ENCODE peak calls at places on chromosomes 13 and 19, in eight cellular contexts. L is GM12891, O is IMR-90, H is vagina, M is uterus, F is K562, T is lower leg skin, Z is A549. R is an unnamed sample.

GRCh38 chr13:80841346-80841882 is 500.5 kb upstream of the SPRY2 start:
- DNase-seq in L (no peak), O (no peak), H (no peak), M (no peak), F (no peak), T (no peak), Z (no peak), R (no peak)

GRCh38 chr13:53191091-53191490 is 162.5 kb downstream of the OLFM4 start:
- DNase-seq in L (no peak), O (peak), H (no peak), M (no peak), F (no peak), T (no peak), Z (no peak), R (no peak)

GRCh38 chr19:11203194-11204075 is 6.1 kb upstream of the KANK2 start:
- DNase-seq in L (no peak), O (peak), H (peak), M (peak), F (peak), T (peak), Z (peak), R (peak)

GRCh38 chr19:6803036-6803404 is 30.5 kb downstream of the VAV1 start:
- DNase-seq in L (no peak), O (no peak), H (no peak), M (no peak), F (no peak), T (no peak), Z (no peak), R (no peak)

GRCh38 chr19:1663854-1664253 is 11.4 kb upstream of the TCF3 start:
- DNase-seq in L (no peak), O (no peak), H (no peak), M (no peak), F (no peak), T (no peak), Z (no peak), R (no peak)

GRCh38 chr13:60351816-60352215 is 45.2 kb upstream of the TDRD3 start:
- DNase-seq in L (no peak), O (no peak), H (no peak), M (no peak), F (no peak), T (no peak), Z (no peak), R (no peak)

GRCh38 chr19:33332248-33332647 is 29.9 kb upstream of the CEBPA start:
- DNase-seq in L (no peak), O (no peak), H (no peak), M (no peak), F (no peak), T (no peak), Z (no peak), R (no peak)

GRCh38 chr13:81771948-81772347 is 1431.0 kb upstream of the SPRY2 start:
- DNase-seq in L (no peak), O (no peak), H (no peak), M (no peak), F (no peak), T (no peak), Z (no peak), R (no peak)

GRCh38 chr13:70703755-70704154 is 595.5 kb upstream of the KLHL1 start:
- DNase-seq in L (no peak), O (no peak), H (no peak), M (no peak), F (no peak), T (no peak), Z (no peak), R (no peak)

GRCh38 chr19:11152318-11153062 is 3.1 kb downstream of the SPC24 start:
- DNase-seq in L (no peak), O (peak), H (peak), M (peak), F (no peak), T (peak), Z (no peak), R (no peak)

GRCh38 chr13:54875111-54875510 is 1846.5 kb downstream of the OLFM4 start:
- DNase-seq in L (no peak), O (no peak), H (no peak), M (no peak), F (no peak), T (no peak), Z (no peak), R (no peak)

GRCh38 chr13:75327132-75327505 is 154.8 kb downstream of the TBC1D4 start:
- DNase-seq in L (no peak), O (no peak), H (no peak), M (no peak), F (no peak), T (no peak), Z (no peak), R (no peak)

GRCh38 chr13:21402586-21403307 is 56.4 kb downstream of the ZDHHC20 start:
- DNase-seq in L (no peak), O (peak), H (no peak), M (no peak), F (no peak), T (no peak), Z (peak), R (peak)

GRCh38 chr13:71801781-71802180 is 65.2 kb downstream of the DACH1 start:
- DNase-seq in L (no peak), O (no peak), H (no peak), M (no peak), F (no peak), T (no peak), Z (no peak), R (no peak)

GRCh38 chr13:43874512-43875092 is 4.9 kb downstream of the CCDC122 start:
- DNase-seq in L (no peak), O (peak), H (no peak), M (no peak), F (peak), T (no peak), Z (peak), R (peak)

GRCh38 chr13:113621046-113621445 is 36.5 kb downstream of the TFDP1 start:
- DNase-seq in L (no peak), O (no peak), H (no peak), M (no peak), F (no peak), T (no peak), Z (no peak), R (no peak)

GRCh38 chr13:105410602-105411001 is 1124.9 kb downstream of the EFNB2 start:
- DNase-seq in L (no peak), O (peak), H (no peak), M (no peak), F (peak), T (peak), Z (peak), R (peak)

GRCh38 chr13:23608704-23609413 is 38.6 kb downstream of the TNFRSF19 start:
- DNase-seq in L (no peak), O (peak), H (no peak), M (peak), F (no peak), T (no peak), Z (no peak), R (peak)

GRCh38 chr19:46648070-46648960 is 12.3 kb upstream of the GNG8 start:
- DNase-seq in L (peak), O (no peak), H (no peak), M (no peak), F (no peak), T (no peak), Z (no peak), R (no peak)

GRCh38 chr13:106284358-106284757 is 251.1 kb downstream of the EFNB2 start:
- DNase-seq in L (no peak), O (peak), H (no peak), M (no peak), F (no peak), T (no peak), Z (no peak), R (no peak)

GRCh38 chr13:29548722-29549446 is 46.6 kb downstream of the SLC7A1 start:
- DNase-seq in L (no peak), O (peak), H (no peak), M (no peak), F (no peak), T (no peak), Z (no peak), R (peak)

GRCh38 chr19:46574533-46574932 is 26.6 kb upstream of the CALM3 start:
- DNase-seq in L (no peak), O (no peak), H (no peak), M (no peak), F (no peak), T (no peak), Z (no peak), R (no peak)

GRCh38 chr19:7729211-7729610 is 2.7 kb downstream of the CLEC4G start:
- DNase-seq in L (no peak), O (no peak), H (no peak), M (no peak), F (peak), T (no peak), Z (no peak), R (no peak)

GRCh38 chr19:15550847-15551182 is 42.5 kb downstream of the CYP4F22 start:
- DNase-seq in L (no peak), O (no peak), H (no peak), M (no peak), F (peak), T (no peak), Z (no peak), R (no peak)

GRCh38 chr13:105338044-105338443 is 1197.4 kb downstream of the EFNB2 start:
- DNase-seq in L (no peak), O (no peak), H (no peak), M (no peak), F (no peak), T (no peak), Z (no peak), R (no peak)

GRCh38 chr13:112968910-112969691 is at the start of gene MCF2L:
- DNase-seq in L (no peak), O (peak), H (no peak), M (no peak), F (peak), T (no peak), Z (peak), R (no peak)

GRCh38 chr19:30731596-30731995 is 359.4 kb downstream of the ZNF536 start:
- DNase-seq in L (no peak), O (no peak), H (no peak), M (no peak), F (no peak), T (no peak), Z (no peak), R (no peak)

GRCh38 chr13:33761744-33762143 is 56.2 kb upstream of the RFC3 start:
- DNase-seq in L (no peak), O (no peak), H (no peak), M (no peak), F (no peak), T (no peak), Z (peak), R (no peak)

GRCh38 chr13:51519839-51520238 is 64.4 kb upstream of the WDFY2 start:
- DNase-seq in L (no peak), O (peak), H (no peak), M (no peak), F (no peak), T (no peak), Z (no peak), R (no peak)

GRCh38 chr13:29471551-29471950 is 123.9 kb downstream of the SLC7A1 start:
- DNase-seq in L (no peak), O (no peak), H (no peak), M (no peak), F (no peak), T (no peak), Z (no peak), R (no peak)

GRCh38 chr19:21023901-21024300 is 3.4 kb downstream of the ZNF430 start:
- DNase-seq in L (no peak), O (peak), H (no peak), M (no peak), F (no peak), T (no peak), Z (no peak), R (no peak)

GRCh38 chr19:7242601-7243258 is 51.5 kb downstream of the INSR start:
- DNase-seq in L (no peak), O (peak), H (no peak), M (peak), F (no peak), T (no peak), Z (no peak), R (no peak)

GRCh38 chr13:98155475-98156111 is 12.7 kb downstream of the FARP1 start:
- DNase-seq in L (no peak), O (peak), H (no peak), M (no peak), F (no peak), T (peak), Z (no peak), R (no peak)

GRCh38 chr13:98157609-98158008 is 14.7 kb downstream of the FARP1 start:
- DNase-seq in L (no peak), O (no peak), H (no peak), M (no peak), F (no peak), T (no peak), Z (no peak), R (no peak)

GRCh38 chr13:98157188-98157587 is 14.3 kb downstream of the FARP1 start:
- DNase-seq in L (no peak), O (peak), H (no peak), M (no peak), F (no peak), T (peak), Z (no peak), R (no peak)

GRCh38 chr13:98158172-98158907 is 15.4 kb downstream of the FARP1 start:
- DNase-seq in L (no peak), O (no peak), H (no peak), M (no peak), F (no peak), T (no peak), Z (no peak), R (no peak)

DNA sequence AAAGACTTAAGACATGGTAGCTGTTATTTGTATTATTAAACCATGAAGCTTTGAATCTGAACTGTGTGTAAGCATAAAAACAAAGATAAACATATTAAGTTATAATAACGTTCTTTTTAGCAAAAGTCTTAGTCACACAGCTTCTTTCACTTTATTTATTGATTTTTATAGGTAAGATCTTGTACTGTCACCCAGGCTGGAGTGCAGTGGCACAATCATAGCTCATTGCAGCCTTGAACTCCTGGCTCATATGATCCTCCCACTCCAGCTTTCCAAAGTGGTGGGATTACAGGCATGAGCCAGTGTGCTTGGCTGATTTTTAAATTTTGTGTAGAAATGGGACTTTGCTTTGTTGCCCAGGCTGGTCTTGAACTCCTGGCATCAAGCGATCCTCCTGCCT is 13.4 kb downstream of the FARP1 start:
- DNase-seq in L (no peak), O (no peak), H (no peak), M (no peak), F (no peak), T (peak), Z (no peak), R (no peak)
- TF ChIP-seq POLR2A in L (no peak), O (no peak), H (no peak), M (no peak), F (no peak), T (no peak), Z (no peak), R (no peak)

DNA sequence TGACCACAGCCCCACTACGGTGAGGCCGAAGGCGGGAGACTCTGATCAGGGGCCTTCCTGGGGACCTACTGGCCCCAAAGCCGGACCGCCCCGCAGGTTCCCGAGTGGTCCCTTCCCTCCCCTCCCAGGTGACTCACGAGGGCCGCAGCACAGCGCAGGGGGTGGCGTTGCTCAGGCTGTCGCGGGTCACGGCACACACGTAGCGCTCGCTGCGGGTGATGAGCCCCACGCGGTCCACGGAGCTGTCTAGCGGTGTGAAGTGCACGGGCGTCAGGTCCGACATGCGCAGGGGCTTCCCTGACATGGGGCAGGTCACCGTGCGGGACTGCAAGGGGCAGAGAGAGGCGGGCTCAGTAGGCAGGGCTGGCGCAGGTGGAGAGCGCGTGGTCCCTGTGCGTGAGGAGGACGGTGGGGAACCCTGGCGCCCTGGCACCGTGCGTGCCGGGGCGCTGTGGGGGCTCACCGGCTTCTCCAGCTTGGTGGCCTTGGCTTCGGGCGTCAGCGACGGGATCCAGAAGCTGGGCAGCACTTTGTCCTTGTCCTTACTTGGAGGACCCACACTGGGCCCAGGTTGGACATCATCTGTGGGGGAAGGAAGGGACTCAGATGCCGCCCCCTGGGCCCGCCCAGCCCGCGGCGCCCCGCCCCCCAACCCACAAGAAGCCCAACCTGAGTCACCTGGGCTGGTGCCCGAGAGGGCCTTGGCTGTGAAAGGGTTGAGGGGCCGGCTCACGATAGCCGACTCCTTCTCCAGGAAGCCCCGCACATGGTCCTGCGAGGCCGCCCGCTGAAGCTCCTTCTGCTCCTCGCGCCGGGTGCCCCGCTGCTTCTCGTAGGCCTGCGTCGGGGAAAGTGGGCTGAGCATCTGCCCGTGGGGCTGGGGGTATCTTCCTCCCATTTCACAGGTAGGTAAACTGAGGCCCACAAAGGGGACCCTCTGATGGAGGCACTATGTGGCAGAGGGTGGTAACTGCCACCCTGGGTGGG is 23.7 kb downstream of the NOSIP start:
- DNase-seq in L (no peak), O (no peak), H (no peak), M (no peak), F (no peak), T (no peak), Z (no peak), R (no peak)
- TF ChIP-seq POLR2A in L (no peak), O (no peak), H (no peak), M (no peak), F (no peak), T (no peak), Z (no peak), R (no peak)

DNA sequence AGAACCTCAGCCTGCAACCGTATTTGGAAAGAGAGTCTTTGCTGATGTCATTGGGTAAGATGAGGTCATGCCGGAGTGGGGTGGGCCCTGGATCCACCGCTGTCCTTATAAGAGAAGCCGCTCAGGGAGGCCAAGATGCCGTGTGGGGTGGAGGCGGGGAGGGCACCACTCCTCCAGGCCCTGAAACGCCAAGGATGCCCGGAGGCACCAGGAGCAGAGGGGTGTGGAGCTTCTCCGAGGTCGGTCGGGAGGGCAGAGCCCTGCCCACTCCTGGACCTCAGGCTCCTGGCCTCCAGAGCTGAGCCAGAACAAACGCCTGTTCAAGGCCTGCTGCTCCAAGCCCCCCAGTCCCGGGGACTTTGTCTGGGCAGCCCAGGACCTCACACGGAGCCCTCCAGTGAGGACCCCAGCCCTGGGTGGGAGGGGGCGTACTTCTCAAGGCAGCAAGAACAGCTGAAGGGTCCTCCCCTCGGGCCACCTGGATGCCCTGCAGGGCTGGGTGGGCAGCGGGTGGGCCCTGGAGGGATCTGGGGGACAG is 29.9 kb downstream of the PIP5K1C start:
- DNase-seq in L (no peak), O (peak), H (peak), M (peak), F (peak), T (peak), Z (no peak), R (peak)
- TF ChIP-seq POLR2A in L (no peak), O (peak), H (peak), M (peak), F (peak), T (no peak), Z (no peak), R (no peak)

GRCh38 chr13:110625771-110626321 is 10.5 kb downstream of the NAXD start:
- DNase-seq in L (no peak), O (no peak), H (no peak), M (no peak), F (no peak), T (no peak), Z (no peak), R (no peak)
- TF ChIP-seq POLR2A in L (no peak), O (no peak), H (no peak), M (no peak), F (no peak), T (no peak), Z (no peak), R (no peak)

R was measured in erythroblast.